ENCODE peak calls at places on chromosomes 7 and 10, in five cellular contexts. W is hypothalamus; S is erythroblast; U is activated CD4-positive, CD25-positive, alpha-beta regulatory T cell treated with anti-CD3 and anti-CD28 coated beads, Interleukin-2, amount 50 U/mL, for 72 hours; K is GM19239. M is an unnamed sample.
A peak's percentile ranks its signal among the peaks of the same experiment; 100 is the strongest.

GRCh38 chr7:70641882-70642281 is 490.1 kb upstream of the GALNT17 start:
- DNase-seq in S (no peak), K (no peak), W (no peak), U (no peak), M (no peak)

GRCh38 chr10:130686680-130687300 is 550.6 kb downstream of the GLRX3 start:
- DNase-seq in U (no peak), K (no peak), W (no peak), S (no peak), M (no peak)

GRCh38 chr7:120052884-120053382 is 220.0 kb upstream of the KCND2 start:
- DNase-seq in S (no peak), U (no peak), W (no peak), K (no peak), M (peak; percentile 70)

GRCh38 chr10:108338146-108338545 is 1173.6 kb upstream of the SORCS1 start:
- DNase-seq in U (no peak), K (no peak), W (no peak), S (no peak), M (no peak)

GRCh38 chr7:129952164-129952652 is 552 bp downstream of the UBE2H start:
- DNase-seq in U (no peak), K (no peak), S (peak; percentile 73), W (peak; percentile 47), M (peak; percentile 69)

GRCh38 chr7:46757006-46757405 is 824.9 kb downstream of the TNS3 start:
- DNase-seq in S (no peak), K (no peak), U (no peak), W (no peak), M (no peak)

GRCh38 chr10:101782811-101783735 is at the start of gene NPM3:
- DNase-seq in U (peak; percentile 82), K (peak; percentile 84), W (peak; percentile 51), S (peak; percentile 85), M (peak; percentile 94)

GRCh38 chr7:29281782-29282541 is 87.4 kb downstream of the CHN2 start:
- DNase-seq in K (no peak), U (no peak), W (no peak), S (no peak), M (no peak)

GRCh38 chr10:128914681-128915080 is 552.4 kb upstream of the MGMT start:
- DNase-seq in W (no peak), K (no peak), S (no peak), U (no peak), M (no peak)

GRCh38 chr7:116495737-116496136 is 3.8 kb upstream of the CAV2 start:
- DNase-seq in U (no peak), S (no peak), W (no peak), K (no peak), M (no peak)

GRCh38 chr7:149500201-149500600 is 2.6 kb upstream of the ZNF746 start:
- DNase-seq in W (no peak), S (no peak), K (no peak), U (no peak), M (no peak)

GRCh38 chr7:25262586-25262985 is 34.3 kb upstream of the NPVF start:
- DNase-seq in W (no peak), K (no peak), U (no peak), S (no peak), M (no peak)

GRCh38 chr10:76150139-76150885 is 718.9 kb downstream of the LRMDA start:
- DNase-seq in W (no peak), S (no peak), U (no peak), K (no peak), M (no peak)

GRCh38 chr7:46133741-46134140 is 212.7 kb upstream of the IGFBP3 start:
- DNase-seq in K (no peak), S (no peak), W (no peak), U (no peak), M (no peak)

GRCh38 chr10:63522129-63522687 is 1.0 kb downstream of the REEP3 start:
- DNase-seq in U (no peak), W (no peak), K (no peak), S (peak; percentile 42), M (no peak)

GRCh38 chr7:78207262-78207661 is 408.7 kb downstream of the PHTF2 start:
- DNase-seq in U (no peak), W (no peak), K (no peak), S (no peak), M (no peak)

GRCh38 chr10:77043364-77043763 is 594.2 kb downstream of the KCNMA1 start:
- DNase-seq in K (no peak), S (no peak), U (no peak), W (no peak), M (no peak)

GRCh38 chr7:19107392-19108147 is 9.9 kb downstream of the TWIST1 start:
- DNase-seq in K (no peak), S (no peak), U (no peak), W (no peak), M (peak; percentile 87)

GRCh38 chr10:62996925-62997324 is 136.2 kb upstream of the NRBF2 start:
- DNase-seq in K (no peak), W (no peak), S (no peak), U (no peak), M (no peak)

GRCh38 chr7:105759670-105760548 is 116.5 kb downstream of the ATXN7L1 start:
- DNase-seq in K (no peak), U (no peak), S (peak; percentile 14), W (no peak), M (no peak)

GRCh38 chr10:86730227-86730626 is 26.2 kb upstream of the BMPR1A start:
- DNase-seq in U (no peak), S (peak; percentile 6), K (no peak), W (no peak), M (no peak)

GRCh38 chr10:93071674-93072224 is 1.9 kb upstream of the CYP26A1 start:
- DNase-seq in W (no peak), K (no peak), U (no peak), S (peak; percentile 41), M (no peak)

GRCh38 chr10:90740265-90740664 is 117.6 kb downstream of the HTR7 start:
- DNase-seq in K (no peak), U (no peak), S (no peak), W (no peak), M (no peak)

GRCh38 chr10:24483701-24484100 is 240.0 kb downstream of the ARHGAP21 start:
- DNase-seq in U (no peak), S (no peak), K (peak; percentile 5), W (no peak), M (peak; percentile 73)

GRCh38 chr7:104775581-104775980 is 238.4 kb upstream of the KMT2E start:
- DNase-seq in U (no peak), S (no peak), K (no peak), W (no peak), M (no peak)

GRCh38 chr7:45118292-45118691 is 6.8 kb upstream of the TBRG4 start:
- DNase-seq in W (no peak), U (no peak), S (no peak), K (no peak), M (no peak)

GRCh38 chr10:71705582-71705981 is 14.0 kb downstream of the C10orf105 start:
- DNase-seq in K (no peak), S (no peak), W (no peak), U (no peak), M (no peak)

GRCh38 chr10:119211625-119212441 is 4.5 kb downstream of the GRK5 start:
- DNase-seq in S (peak; percentile 21), U (no peak), K (no peak), W (no peak), M (no peak)

GRCh38 chr7:44415510-44415909 is 74.9 kb downstream of the NUDCD3 start:
- DNase-seq in U (no peak), W (no peak), S (no peak), K (no peak), M (no peak)

GRCh38 chr7:99473315-99473596 is 566 bp downstream of the ZNF789 start:
- DNase-seq in K (peak; percentile 44), U (no peak), W (no peak), S (peak; percentile 77), M (no peak)

GRCh38 chr7:21013765-21014502 is 227.2 kb upstream of the SP8 start:
- DNase-seq in U (no peak), K (no peak), S (no peak), W (no peak), M (no peak)

GRCh38 chr10:97140284-97140846 is 45.4 kb downstream of the SLIT1 start:
- DNase-seq in S (no peak), K (no peak), W (no peak), U (no peak), M (no peak)

GRCh38 chr7:151664268-151664667 is 144.6 kb upstream of the RHEB start:
- DNase-seq in S (no peak), W (no peak), K (no peak), U (no peak), M (peak; percentile 4)

GRCh38 chr7:66748127-66748511 is 7.6 kb downstream of the RABGEF1 start:
- DNase-seq in W (no peak), U (no peak), S (no peak), K (no peak), M (no peak)

GRCh38 chr10:131176907-131177306 is 134.6 kb downstream of the TCERG1L start:
- DNase-seq in S (no peak), U (no peak), W (no peak), K (no peak), M (no peak)

GRCh38 chr10:38118072-38118807 is 24.1 kb downstream of the ZNF37A start:
- DNase-seq in U (no peak), S (peak; percentile 38), K (no peak), W (no peak), M (no peak)

GRCh38 chr10:117946525-117947070 is 100.1 kb downstream of the RAB11FIP2 start:
- DNase-seq in U (no peak), S (no peak), W (no peak), K (no peak), M (no peak)

GRCh38 chr10:47040041-47040491 is 128.8 kb downstream of the PTPN20 start:
- DNase-seq in S (no peak), W (no peak), U (no peak), K (no peak), M (peak; percentile 35)

GRCh38 chr10:60123172-60123571 is 216.8 kb upstream of the CCDC6 start:
- DNase-seq in S (no peak), U (no peak), K (no peak), W (no peak), M (no peak)

GRCh38 chr7:113338297-113338696 is 219.9 kb upstream of the SMIM30 start:
- DNase-seq in S (no peak), W (no peak), K (no peak), U (no peak), M (no peak)